ENCODE peak calls at places on chromosomes 13 and 19, in nine cellular contexts. One of them, this sample, is unnamed.

GRCh38 chr19:49019242-49019932 is 2.5 kb upstream of the LHB start:
- DNase-seq in ovary: peak
- DNase-seq in B cell: peak
- DNase-seq in coronary artery: no peak
- DNase-seq in heart left ventricle: peak
- DNase-seq in psoas muscle: peak
- DNase-seq in A549: peak
- DNase-seq in RWPE1: peak
- DNase-seq in CD4-positive, alpha-beta T cell: peak
- DNase-seq in this sample: peak

GRCh38 chr19:14383898-14384669 is 2.8 kb downstream of the ADGRE5 start:
- DNase-seq in CD4-positive, alpha-beta T cell: peak
- DNase-seq in RWPE1: peak
- DNase-seq in heart left ventricle: no peak
- DNase-seq in A549: no peak
- DNase-seq in ovary: peak
- DNase-seq in B cell: no peak
- DNase-seq in coronary artery: no peak
- DNase-seq in psoas muscle: no peak
- DNase-seq in this sample: peak

GRCh38 chr13:106507560-106508274 is 27.7 kb downstream of the EFNB2 start:
- DNase-seq in B cell: no peak
- DNase-seq in heart left ventricle: no peak
- DNase-seq in CD4-positive, alpha-beta T cell: no peak
- DNase-seq in coronary artery: no peak
- DNase-seq in A549: peak
- DNase-seq in RWPE1: peak
- DNase-seq in ovary: no peak
- DNase-seq in psoas muscle: no peak
- DNase-seq in this sample: no peak

GRCh38 chr13:41568990-41569387 is 111.6 kb downstream of the RGCC start:
- DNase-seq in A549: no peak
- DNase-seq in coronary artery: no peak
- DNase-seq in heart left ventricle: no peak
- DNase-seq in B cell: no peak
- DNase-seq in ovary: no peak
- DNase-seq in CD4-positive, alpha-beta T cell: no peak
- DNase-seq in psoas muscle: no peak
- DNase-seq in RWPE1: no peak
- DNase-seq in this sample: no peak

GRCh38 chr19:38728752-38729541 is 15.3 kb downstream of the CAPN12 start:
- DNase-seq in A549: no peak
- DNase-seq in RWPE1: no peak
- DNase-seq in B cell: no peak
- DNase-seq in coronary artery: no peak
- DNase-seq in CD4-positive, alpha-beta T cell: no peak
- DNase-seq in psoas muscle: no peak
- DNase-seq in ovary: peak
- DNase-seq in heart left ventricle: peak
- DNase-seq in this sample: no peak

GRCh38 chr19:21084343-21084742 is 2.3 kb downstream of the ZNF714 start:
- DNase-seq in B cell: no peak
- DNase-seq in coronary artery: no peak
- DNase-seq in A549: no peak
- DNase-seq in CD4-positive, alpha-beta T cell: no peak
- DNase-seq in psoas muscle: no peak
- DNase-seq in heart left ventricle: no peak
- DNase-seq in ovary: no peak
- DNase-seq in RWPE1: peak
- DNase-seq in this sample: peak

GRCh38 chr13:44140146-44140545 is 233.5 kb upstream of the SERP2 start:
- DNase-seq in heart left ventricle: no peak
- DNase-seq in B cell: no peak
- DNase-seq in A549: no peak
- DNase-seq in coronary artery: no peak
- DNase-seq in CD4-positive, alpha-beta T cell: no peak
- DNase-seq in ovary: no peak
- DNase-seq in psoas muscle: no peak
- DNase-seq in RWPE1: no peak
- DNase-seq in this sample: no peak

GRCh38 chr13:25371158-25371557 is 616 bp upstream of the ATP8A2 start:
- DNase-seq in heart left ventricle: no peak
- DNase-seq in psoas muscle: no peak
- DNase-seq in ovary: no peak
- DNase-seq in A549: no peak
- DNase-seq in CD4-positive, alpha-beta T cell: no peak
- DNase-seq in coronary artery: no peak
- DNase-seq in RWPE1: no peak
- DNase-seq in B cell: no peak
- DNase-seq in this sample: no peak

GRCh38 chr19:48398329-48399235 is 5.1 kb downstream of the GRIN2D start:
- DNase-seq in ovary: peak
- DNase-seq in heart left ventricle: peak
- DNase-seq in CD4-positive, alpha-beta T cell: peak
- DNase-seq in A549: peak
- DNase-seq in RWPE1: peak
- DNase-seq in coronary artery: no peak
- DNase-seq in psoas muscle: peak
- DNase-seq in B cell: peak
- DNase-seq in this sample: peak

GRCh38 chr13:100625447-100625846 is 36.9 kb upstream of the GGACT start:
- DNase-seq in psoas muscle: no peak
- DNase-seq in CD4-positive, alpha-beta T cell: no peak
- DNase-seq in heart left ventricle: no peak
- DNase-seq in coronary artery: no peak
- DNase-seq in B cell: no peak
- DNase-seq in RWPE1: no peak
- DNase-seq in A549: no peak
- DNase-seq in ovary: no peak
- DNase-seq in this sample: no peak

GRCh38 chr13:50731400-50731799 is 112.1 kb downstream of the DLEU7 start:
- DNase-seq in RWPE1: peak
- DNase-seq in B cell: no peak
- DNase-seq in coronary artery: no peak
- DNase-seq in A549: peak
- DNase-seq in heart left ventricle: no peak
- DNase-seq in psoas muscle: no peak
- DNase-seq in CD4-positive, alpha-beta T cell: no peak
- DNase-seq in ovary: no peak
- DNase-seq in this sample: no peak

GRCh38 chr13:78298657-78299056 is 304.7 kb downstream of the POU4F1 start:
- DNase-seq in A549: no peak
- DNase-seq in RWPE1: no peak
- DNase-seq in psoas muscle: no peak
- DNase-seq in coronary artery: no peak
- DNase-seq in heart left ventricle: no peak
- DNase-seq in ovary: no peak
- DNase-seq in CD4-positive, alpha-beta T cell: no peak
- DNase-seq in B cell: no peak
- DNase-seq in this sample: no peak

GRCh38 chr13:42847891-42848663 is 66.7 kb downstream of the FAM216B start:
- DNase-seq in ovary: no peak
- DNase-seq in B cell: no peak
- DNase-seq in heart left ventricle: no peak
- DNase-seq in A549: no peak
- DNase-seq in coronary artery: no peak
- DNase-seq in psoas muscle: no peak
- DNase-seq in CD4-positive, alpha-beta T cell: no peak
- DNase-seq in RWPE1: no peak
- DNase-seq in this sample: no peak

GRCh38 chr13:49053215-49053614 is 77.5 kb downstream of the FNDC3A start:
- DNase-seq in heart left ventricle: no peak
- DNase-seq in psoas muscle: no peak
- DNase-seq in coronary artery: no peak
- DNase-seq in A549: no peak
- DNase-seq in ovary: no peak
- DNase-seq in CD4-positive, alpha-beta T cell: no peak
- DNase-seq in B cell: no peak
- DNase-seq in RWPE1: no peak
- DNase-seq in this sample: no peak

GRCh38 chr19:42091300-42092266 is 15.6 kb downstream of the ZNF574 start:
- DNase-seq in ovary: peak
- DNase-seq in RWPE1: no peak
- DNase-seq in A549: peak
- DNase-seq in psoas muscle: no peak
- DNase-seq in B cell: no peak
- DNase-seq in heart left ventricle: no peak
- DNase-seq in CD4-positive, alpha-beta T cell: no peak
- DNase-seq in coronary artery: no peak
- DNase-seq in this sample: no peak

GRCh38 chr13:93420887-93421286 is 194.3 kb downstream of the GPC6 start:
- DNase-seq in A549: no peak
- DNase-seq in CD4-positive, alpha-beta T cell: no peak
- DNase-seq in heart left ventricle: no peak
- DNase-seq in psoas muscle: no peak
- DNase-seq in RWPE1: no peak
- DNase-seq in B cell: no peak
- DNase-seq in ovary: no peak
- DNase-seq in coronary artery: no peak
- DNase-seq in this sample: no peak

GRCh38 chr13:32040052-32040642 is 8.6 kb downstream of the FRY start:
- DNase-seq in CD4-positive, alpha-beta T cell: no peak
- DNase-seq in coronary artery: no peak
- DNase-seq in ovary: no peak
- DNase-seq in psoas muscle: no peak
- DNase-seq in A549: no peak
- DNase-seq in RWPE1: no peak
- DNase-seq in heart left ventricle: no peak
- DNase-seq in B cell: no peak
- DNase-seq in this sample: no peak

GRCh38 chr13:113064534-113065405 is 40.8 kb upstream of the F7 start:
- DNase-seq in ovary: no peak
- DNase-seq in psoas muscle: no peak
- DNase-seq in A549: peak
- DNase-seq in RWPE1: peak
- DNase-seq in coronary artery: no peak
- DNase-seq in heart left ventricle: peak
- DNase-seq in CD4-positive, alpha-beta T cell: no peak
- DNase-seq in B cell: no peak
- DNase-seq in this sample: no peak

GRCh38 chr13:79772811-79773210 is 291.9 kb downstream of the NDFIP2 start:
- DNase-seq in heart left ventricle: no peak
- DNase-seq in psoas muscle: no peak
- DNase-seq in CD4-positive, alpha-beta T cell: no peak
- DNase-seq in coronary artery: no peak
- DNase-seq in B cell: no peak
- DNase-seq in RWPE1: no peak
- DNase-seq in ovary: no peak
- DNase-seq in A549: no peak
- DNase-seq in this sample: no peak

GRCh38 chr13:79776538-79776937 is 295.6 kb downstream of the NDFIP2 start:
- DNase-seq in heart left ventricle: no peak
- DNase-seq in A549: no peak
- DNase-seq in coronary artery: no peak
- DNase-seq in ovary: no peak
- DNase-seq in RWPE1: no peak
- DNase-seq in psoas muscle: no peak
- DNase-seq in CD4-positive, alpha-beta T cell: no peak
- DNase-seq in B cell: no peak
- DNase-seq in this sample: no peak

GRCh38 chr13:79777504-79777903 is 296.5 kb downstream of the NDFIP2 start:
- DNase-seq in psoas muscle: no peak
- DNase-seq in A549: no peak
- DNase-seq in CD4-positive, alpha-beta T cell: no peak
- DNase-seq in RWPE1: no peak
- DNase-seq in B cell: no peak
- DNase-seq in ovary: no peak
- DNase-seq in coronary artery: no peak
- DNase-seq in heart left ventricle: no peak
- DNase-seq in this sample: no peak

GRCh38 chr13:79779061-79779460 is 298.1 kb downstream of the NDFIP2 start:
- DNase-seq in heart left ventricle: no peak
- DNase-seq in CD4-positive, alpha-beta T cell: no peak
- DNase-seq in B cell: no peak
- DNase-seq in psoas muscle: no peak
- DNase-seq in A549: no peak
- DNase-seq in coronary artery: no peak
- DNase-seq in ovary: no peak
- DNase-seq in RWPE1: no peak
- DNase-seq in this sample: no peak

DNA sequence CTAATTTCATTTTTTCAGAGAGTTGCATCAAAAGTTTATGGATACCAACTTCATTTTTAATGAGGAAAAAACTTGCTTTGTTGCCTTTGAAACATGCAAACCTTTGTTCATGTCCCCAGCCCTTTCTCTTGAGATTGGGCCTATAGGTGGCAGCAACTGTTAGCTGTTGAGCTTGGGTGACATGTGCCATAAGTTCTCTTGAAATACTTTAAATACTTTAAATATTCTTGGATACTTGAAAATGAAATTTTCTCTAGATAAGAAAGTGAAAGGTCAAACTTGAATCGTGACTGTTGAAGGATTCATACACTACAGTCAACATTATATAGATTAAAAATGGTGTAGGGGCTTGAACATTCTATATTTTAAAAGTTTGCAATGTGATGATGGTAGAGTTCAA is 294.9 kb downstream of the NDFIP2 start:
- DNase-seq in heart left ventricle: no peak
- DNase-seq in psoas muscle: no peak
- DNase-seq in ovary: no peak
- DNase-seq in RWPE1: peak
- DNase-seq in A549: peak
- DNase-seq in coronary artery: no peak
- DNase-seq in B cell: peak
- DNase-seq in CD4-positive, alpha-beta T cell: no peak
- DNase-seq in this sample: peak
- TF ChIP-seq CTCF in heart left ventricle: peak
- TF ChIP-seq CTCF in psoas muscle: peak
- TF ChIP-seq CTCF in ovary: no peak
- TF ChIP-seq CTCF in RWPE1: peak
- TF ChIP-seq CTCF in A549: peak
- TF ChIP-seq CTCF in coronary artery: peak
- TF ChIP-seq CTCF in B cell: peak
- TF ChIP-seq CTCF in CD4-positive, alpha-beta T cell: no peak
- TF ChIP-seq CTCF in this sample: peak

GRCh38 chr19:7294571-7295212 is 478 bp upstream of the INSR start:
- DNase-seq in A549: peak
- DNase-seq in ovary: peak
- DNase-seq in CD4-positive, alpha-beta T cell: no peak
- DNase-seq in psoas muscle: peak
- DNase-seq in RWPE1: no peak
- DNase-seq in coronary artery: peak
- DNase-seq in B cell: peak
- DNase-seq in heart left ventricle: peak
- DNase-seq in this sample: peak
- TF ChIP-seq CTCF in A549: peak
- TF ChIP-seq CTCF in ovary: peak
- TF ChIP-seq CTCF in CD4-positive, alpha-beta T cell: no peak
- TF ChIP-seq CTCF in psoas muscle: peak
- TF ChIP-seq CTCF in RWPE1: peak
- TF ChIP-seq CTCF in coronary artery: peak
- TF ChIP-seq CTCF in B cell: no peak
- TF ChIP-seq CTCF in heart left ventricle: peak
- TF ChIP-seq CTCF in this sample: peak

GRCh38 chr19:35155981-35156672 is 1.6 kb downstream of the FXYD5 start:
- DNase-seq in ovary: no peak
- DNase-seq in psoas muscle: no peak
- DNase-seq in CD4-positive, alpha-beta T cell: no peak
- DNase-seq in A549: no peak
- DNase-seq in B cell: no peak
- DNase-seq in RWPE1: no peak
- DNase-seq in heart left ventricle: no peak
- DNase-seq in coronary artery: no peak
- DNase-seq in this sample: no peak
- TF ChIP-seq CTCF in ovary: no peak
- TF ChIP-seq CTCF in psoas muscle: no peak
- TF ChIP-seq CTCF in CD4-positive, alpha-beta T cell: no peak
- TF ChIP-seq CTCF in A549: no peak
- TF ChIP-seq CTCF in B cell: no peak
- TF ChIP-seq CTCF in RWPE1: no peak
- TF ChIP-seq CTCF in heart left ventricle: no peak
- TF ChIP-seq CTCF in coronary artery: no peak
- TF ChIP-seq CTCF in this sample: no peak

GRCh38 chr19:16436780-16437179 is 35.0 kb downstream of the EPS15L1 start:
- DNase-seq in coronary artery: no peak
- DNase-seq in A549: no peak
- DNase-seq in CD4-positive, alpha-beta T cell: no peak
- DNase-seq in RWPE1: no peak
- DNase-seq in psoas muscle: no peak
- DNase-seq in ovary: no peak
- DNase-seq in B cell: no peak
- DNase-seq in heart left ventricle: no peak
- DNase-seq in this sample: no peak
- TF ChIP-seq CTCF in coronary artery: no peak
- TF ChIP-seq CTCF in A549: no peak
- TF ChIP-seq CTCF in CD4-positive, alpha-beta T cell: no peak
- TF ChIP-seq CTCF in RWPE1: no peak
- TF ChIP-seq CTCF in psoas muscle: no peak
- TF ChIP-seq CTCF in ovary: no peak
- TF ChIP-seq CTCF in B cell: no peak
- TF ChIP-seq CTCF in heart left ventricle: no peak
- TF ChIP-seq CTCF in this sample: no peak